ENCODE peak calls at places on chromosome 19, in four cellular contexts. One of them, this sample, is unnamed.

GRCh38 chr19:11420894-11421606 is 1.9 kb upstream of the RGL3 start:
- DNase-seq in transverse colon: no peak
- DNase-seq in GM12878: no peak
- DNase-seq in tibial nerve: no peak
- DNase-seq in this sample: no peak

GRCh38 chr19:15291089-15291488 is 41.2 kb downstream of the BRD4 start:
- DNase-seq in tibial nerve: no peak
- DNase-seq in GM12878: no peak
- DNase-seq in transverse colon: no peak
- DNase-seq in this sample: no peak

GRCh38 chr19:37931941-37932655 is 25.1 kb downstream of the SIPA1L3 start:
- DNase-seq in tibial nerve: no peak
- DNase-seq in GM12878: no peak
- DNase-seq in transverse colon: peak; percentile 89
- DNase-seq in this sample: peak; percentile 65

GRCh38 chr19:56147307-56147706 is 6.2 kb downstream of the ZNF444 start:
- DNase-seq in tibial nerve: no peak
- DNase-seq in transverse colon: no peak
- DNase-seq in GM12878: no peak
- DNase-seq in this sample: no peak

GRCh38 chr19:17780781-17781180 is 14.2 kb upstream of the B3GNT3 start:
- DNase-seq in GM12878: no peak
- DNase-seq in tibial nerve: no peak
- DNase-seq in transverse colon: no peak
- DNase-seq in this sample: no peak

GRCh38 chr19:9906475-9907087 is 29.7 kb downstream of the OLFM2 start:
- DNase-seq in transverse colon: no peak
- DNase-seq in tibial nerve: no peak
- DNase-seq in GM12878: no peak
- DNase-seq in this sample: no peak

GRCh38 chr19:292281-292884 is 1.2 kb upstream of the PLPP2 start:
- DNase-seq in GM12878: no peak
- DNase-seq in transverse colon: no peak
- DNase-seq in tibial nerve: no peak
- DNase-seq in this sample: no peak

GRCh38 chr19:9528757-9529336 is 9.6 kb downstream of the ZNF426 start:
- DNase-seq in transverse colon: no peak
- DNase-seq in GM12878: no peak
- DNase-seq in tibial nerve: no peak
- DNase-seq in this sample: no peak

GRCh38 chr19:10828981-10829821 is 6.8 kb downstream of the TMED1 start:
- DNase-seq in GM12878: no peak
- DNase-seq in tibial nerve: no peak
- DNase-seq in transverse colon: no peak
- DNase-seq in this sample: no peak

GRCh38 chr19:53867225-53868090 is at the start of gene MYADM:
- DNase-seq in tibial nerve: peak; percentile 100
- DNase-seq in transverse colon: peak; percentile 100
- DNase-seq in GM12878: peak; percentile 21
- DNase-seq in this sample: peak; percentile 100

GRCh38 chr19:3336680-3337523 is 29.5 kb upstream of the NFIC start:
- DNase-seq in GM12878: no peak
- DNase-seq in transverse colon: peak; percentile 94
- DNase-seq in tibial nerve: peak; percentile 72
- DNase-seq in this sample: peak; percentile 99
- TF ChIP-seq EP300 in GM12878: no peak
- TF ChIP-seq EP300 in transverse colon: peak; percentile 98
- TF ChIP-seq EP300 in tibial nerve: peak; percentile 96
- TF ChIP-seq EP300 in this sample: peak; percentile 99

DNA sequence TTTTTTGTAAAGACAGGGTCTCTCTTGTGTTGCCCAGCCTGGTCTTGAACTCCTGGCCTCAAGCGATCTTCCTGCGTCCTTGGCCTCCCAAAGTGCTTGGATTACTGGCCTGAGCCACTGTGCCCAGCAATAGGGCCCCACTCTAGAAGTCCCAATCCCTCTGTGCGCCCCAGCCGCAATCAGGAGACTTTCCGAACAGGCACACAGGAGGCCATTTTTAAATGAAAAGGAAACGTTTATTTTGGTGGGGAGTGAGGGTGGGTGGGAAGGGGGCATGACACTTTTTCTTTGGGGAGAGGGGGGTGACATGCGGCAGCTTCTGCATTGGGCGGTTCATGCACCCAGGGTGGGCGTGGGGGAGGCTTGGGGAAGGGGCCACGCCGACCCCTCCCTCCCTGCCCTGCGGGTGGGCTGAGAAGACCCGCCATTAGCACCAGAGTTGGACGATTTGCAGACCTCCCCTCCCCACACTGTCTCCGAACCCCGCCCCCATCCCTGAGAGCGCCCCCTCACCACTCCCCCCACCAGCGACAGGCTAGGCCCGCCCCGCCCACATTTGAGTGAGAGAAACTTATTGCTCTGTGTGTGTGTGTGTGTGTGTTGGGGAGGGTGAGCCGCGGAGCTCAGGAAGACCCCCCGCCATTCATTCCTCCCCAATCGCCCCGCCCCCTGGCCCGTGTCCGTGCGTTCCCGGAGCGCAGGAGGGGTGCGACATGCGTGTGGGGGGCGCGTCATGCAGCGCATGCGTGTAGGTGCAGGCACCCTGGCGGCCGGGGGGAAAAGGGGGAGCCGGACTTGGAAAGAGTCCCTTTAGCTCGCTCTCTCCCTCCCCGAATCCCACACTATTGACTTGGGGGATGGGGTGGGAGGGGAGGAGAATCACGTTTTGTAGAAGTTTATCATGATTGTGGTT is 17.2 kb downstream of the KCNC3 start:
- DNase-seq in GM12878: no peak
- DNase-seq in tibial nerve: no peak
- DNase-seq in transverse colon: no peak
- DNase-seq in this sample: no peak
- H3K27me3 ChIP-seq in GM12878: peaks cover 12% of the 10 kb centered on the region
- H3K27me3 ChIP-seq in tibial nerve: peaks cover 3% of the 10 kb centered on the region
- H3K27me3 ChIP-seq in transverse colon: peaks cover 60% of the 10 kb centered on the region
- H3K27me3 ChIP-seq in this sample: peaks cover 30% of the 10 kb centered on the region

GRCh38 chr19:47257411-47258169 is 1.3 kb downstream of the CCDC9 start:
- DNase-seq in GM12878: no peak
- DNase-seq in transverse colon: no peak
- DNase-seq in tibial nerve: no peak
- DNase-seq in this sample: peak; percentile 81
- TF ChIP-seq EP300 in GM12878: no peak
- TF ChIP-seq EP300 in transverse colon: no peak
- TF ChIP-seq EP300 in tibial nerve: peak; percentile 85
- TF ChIP-seq EP300 in this sample: no peak

DNA sequence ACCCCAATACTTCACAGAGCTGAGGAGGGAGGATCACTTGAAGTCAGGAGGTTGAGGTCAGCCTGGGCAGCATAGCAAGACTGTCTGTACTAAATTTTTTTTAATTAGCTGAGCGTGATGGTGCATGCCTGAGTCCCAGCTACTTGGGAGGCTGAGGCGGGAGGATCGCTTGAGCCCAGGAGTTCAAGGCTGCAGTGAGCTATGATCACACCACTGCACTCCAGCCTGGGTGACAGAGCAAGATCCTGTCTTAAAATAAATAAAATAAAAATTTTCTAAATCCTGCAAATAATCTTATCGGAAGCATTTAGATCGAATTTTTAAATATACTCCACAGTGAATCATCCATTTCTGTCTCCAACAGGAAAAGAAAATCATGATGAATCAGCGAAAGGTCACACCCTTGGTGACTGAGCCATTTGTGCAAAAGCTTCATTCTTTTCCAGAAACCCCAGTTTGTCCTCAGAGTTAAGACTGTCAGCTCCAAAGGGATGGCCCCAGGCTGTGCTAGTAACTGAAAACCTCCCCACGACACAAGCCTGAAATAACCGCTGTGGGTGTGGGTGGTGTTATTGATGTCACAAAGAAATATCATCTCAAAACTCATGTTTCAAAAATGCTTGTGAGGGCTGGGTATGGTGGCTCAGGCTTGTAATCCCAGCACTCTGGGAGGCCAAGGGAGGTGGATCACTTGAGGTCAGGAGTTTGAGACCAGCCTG is 167.6 kb downstream of the PTPRS start:
- DNase-seq in tibial nerve: no peak
- DNase-seq in GM12878: no peak
- DNase-seq in transverse colon: no peak
- DNase-seq in this sample: no peak
- H3K27me3 ChIP-seq in tibial nerve: no peaks in the 10 kb centered on the region
- H3K27me3 ChIP-seq in GM12878: no peaks in the 10 kb centered on the region
- H3K27me3 ChIP-seq in transverse colon: no peaks in the 10 kb centered on the region
- H3K27me3 ChIP-seq in this sample: no peaks in the 10 kb centered on the region

GRCh38 chr19:55113570-55114039 is 3.8 kb downstream of the PPP1R12C start:
- DNase-seq in tibial nerve: peak; percentile 97
- DNase-seq in GM12878: no peak
- DNase-seq in transverse colon: peak; percentile 81
- DNase-seq in this sample: peak; percentile 99
- TF ChIP-seq EP300 in tibial nerve: peak; percentile 95
- TF ChIP-seq EP300 in GM12878: no peak
- TF ChIP-seq EP300 in transverse colon: peak; percentile 97
- TF ChIP-seq EP300 in this sample: peak; percentile 99

DNA sequence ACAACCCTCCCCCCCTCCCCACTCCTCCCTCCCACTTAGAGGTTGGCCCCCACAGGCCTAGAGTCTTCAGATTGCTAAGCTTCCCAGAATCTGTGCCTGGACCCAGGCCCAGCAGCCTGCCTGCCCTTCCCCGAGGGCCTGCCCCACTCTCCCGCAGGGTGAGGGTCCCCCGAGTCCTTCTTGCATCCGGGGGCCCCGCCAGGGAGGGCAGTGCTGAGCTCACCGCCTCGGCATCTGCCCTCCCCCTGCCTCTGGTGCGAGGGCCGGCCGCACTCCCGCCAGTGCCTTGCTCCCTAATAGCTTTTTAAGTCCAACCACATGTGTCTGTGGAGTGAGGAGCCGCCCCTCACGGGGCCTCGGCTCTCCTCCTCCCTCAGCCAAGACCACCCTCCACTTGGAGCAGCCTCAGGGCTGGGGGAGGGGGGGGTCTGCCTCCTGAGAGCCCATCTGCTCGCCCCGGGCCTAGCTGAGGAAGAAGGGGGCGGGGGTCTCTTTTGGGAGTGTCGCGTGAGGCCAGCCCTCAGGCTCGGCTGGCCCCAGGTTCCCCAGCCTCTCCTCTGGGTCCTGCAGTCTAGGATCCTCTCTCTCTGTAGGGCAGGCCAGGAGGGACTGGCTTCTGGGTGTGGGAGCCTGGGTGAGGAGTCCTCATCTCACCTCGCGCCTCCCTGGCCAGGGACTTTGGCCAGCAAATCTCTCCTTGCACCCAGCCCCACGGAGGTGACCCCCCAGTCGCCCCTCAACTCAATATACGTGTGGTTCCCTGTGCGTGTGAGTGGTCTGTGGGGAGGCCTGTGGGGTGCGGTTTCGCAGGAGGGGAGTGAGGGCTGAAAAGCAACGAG is 47.2 kb downstream of the LYL1 start:
- DNase-seq in tibial nerve: peak; percentile 73
- DNase-seq in transverse colon: peak; percentile 54
- DNase-seq in GM12878: no peak
- DNase-seq in this sample: peak; percentile 94
- H3K27me3 ChIP-seq in tibial nerve: no peaks in the 10 kb centered on the region
- H3K27me3 ChIP-seq in transverse colon: no peaks in the 10 kb centered on the region
- H3K27me3 ChIP-seq in GM12878: no peaks in the 10 kb centered on the region
- H3K27me3 ChIP-seq in this sample: no peaks in the 10 kb centered on the region

DNA sequence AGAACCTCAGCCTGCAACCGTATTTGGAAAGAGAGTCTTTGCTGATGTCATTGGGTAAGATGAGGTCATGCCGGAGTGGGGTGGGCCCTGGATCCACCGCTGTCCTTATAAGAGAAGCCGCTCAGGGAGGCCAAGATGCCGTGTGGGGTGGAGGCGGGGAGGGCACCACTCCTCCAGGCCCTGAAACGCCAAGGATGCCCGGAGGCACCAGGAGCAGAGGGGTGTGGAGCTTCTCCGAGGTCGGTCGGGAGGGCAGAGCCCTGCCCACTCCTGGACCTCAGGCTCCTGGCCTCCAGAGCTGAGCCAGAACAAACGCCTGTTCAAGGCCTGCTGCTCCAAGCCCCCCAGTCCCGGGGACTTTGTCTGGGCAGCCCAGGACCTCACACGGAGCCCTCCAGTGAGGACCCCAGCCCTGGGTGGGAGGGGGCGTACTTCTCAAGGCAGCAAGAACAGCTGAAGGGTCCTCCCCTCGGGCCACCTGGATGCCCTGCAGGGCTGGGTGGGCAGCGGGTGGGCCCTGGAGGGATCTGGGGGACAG is 29.9 kb downstream of the PIP5K1C start:
- DNase-seq in tibial nerve: peak; percentile 87
- DNase-seq in GM12878: no peak
- DNase-seq in transverse colon: peak; percentile 68
- DNase-seq in this sample: peak; percentile 98
- TF ChIP-seq EP300 in tibial nerve: peak; percentile 91
- TF ChIP-seq EP300 in GM12878: no peak
- TF ChIP-seq EP300 in transverse colon: peak; percentile 81
- TF ChIP-seq EP300 in this sample: peak; percentile 89

GRCh38 chr19:47157455-47158321 is 27.1 kb downstream of the SAE1 start:
- DNase-seq in tibial nerve: peak; percentile 24
- DNase-seq in GM12878: no peak
- DNase-seq in transverse colon: peak; percentile 64
- DNase-seq in this sample: peak; percentile 74

GRCh38 chr19:47152632-47153031 is 22.0 kb downstream of the SAE1 start:
- DNase-seq in transverse colon: no peak
- DNase-seq in tibial nerve: no peak
- DNase-seq in GM12878: no peak
- DNase-seq in this sample: no peak

GRCh38 chr19:47156861-47157454 is 26.3 kb downstream of the SAE1 start:
- DNase-seq in tibial nerve: no peak
- DNase-seq in GM12878: peak; percentile 24
- DNase-seq in transverse colon: no peak
- DNase-seq in this sample: no peak

GRCh38 chr19:47153266-47153665 is 22.6 kb downstream of the SAE1 start:
- DNase-seq in transverse colon: no peak
- DNase-seq in tibial nerve: no peak
- DNase-seq in GM12878: no peak
- DNase-seq in this sample: no peak

DNA sequence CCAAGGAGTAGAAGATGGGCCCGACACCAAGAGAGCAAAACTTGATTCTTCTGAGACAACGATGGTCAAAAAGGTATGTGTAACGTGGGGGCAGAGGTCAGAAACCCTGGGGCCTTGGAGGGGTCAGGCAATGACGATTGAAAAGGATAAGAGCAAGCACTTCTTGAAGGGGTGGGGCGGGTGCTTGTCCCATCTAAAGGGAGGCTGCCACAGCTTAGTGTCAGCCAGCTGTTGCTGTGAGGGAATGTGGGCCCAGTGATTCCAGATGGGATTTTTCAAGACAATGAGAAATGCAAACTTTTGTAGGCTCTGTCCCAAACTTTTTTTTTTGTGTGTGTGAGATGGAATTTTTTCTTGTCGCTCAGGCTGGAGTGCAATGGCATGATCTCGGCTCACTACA is 24.5 kb downstream of the SAE1 start:
- DNase-seq in transverse colon: peak; percentile 17
- DNase-seq in tibial nerve: no peak
- DNase-seq in GM12878: no peak
- DNase-seq in this sample: peak; percentile 82
- H3K27me3 ChIP-seq in transverse colon: no peaks in the 10 kb centered on the region
- H3K27me3 ChIP-seq in tibial nerve: no peaks in the 10 kb centered on the region
- H3K27me3 ChIP-seq in GM12878: no peaks in the 10 kb centered on the region
- H3K27me3 ChIP-seq in this sample: no peaks in the 10 kb centered on the region

DNA sequence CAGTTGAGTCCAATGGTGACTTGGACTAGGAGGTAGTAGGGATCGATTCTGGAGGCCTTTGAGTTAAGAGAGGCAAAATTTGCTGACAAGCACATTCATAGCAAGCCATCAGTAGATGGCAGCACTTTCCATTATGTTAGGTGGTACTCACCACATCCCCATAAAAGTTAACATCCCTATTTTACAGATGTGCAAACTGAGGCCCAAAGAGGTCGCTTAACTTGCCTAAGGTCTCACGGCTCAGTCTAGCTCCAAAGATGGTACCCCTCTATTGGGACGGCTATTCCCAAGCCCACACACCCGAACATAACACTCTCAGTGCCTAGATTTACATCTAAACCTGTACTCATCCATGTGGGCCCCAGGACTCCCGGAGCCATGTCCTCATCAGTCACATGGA is 21.5 kb upstream of the FOSB start:
- DNase-seq in GM12878: no peak
- DNase-seq in transverse colon: no peak
- DNase-seq in tibial nerve: no peak
- DNase-seq in this sample: no peak
- TF ChIP-seq EP300 in GM12878: no peak
- TF ChIP-seq EP300 in transverse colon: no peak
- TF ChIP-seq EP300 in tibial nerve: no peak
- TF ChIP-seq EP300 in this sample: no peak

This sample was measured in sigmoid colon.